ENCODE peak calls at places on chromosomes 13 and 19, in nine cellular contexts. S, E, V, Q, U, W, I, R and A are unnamed samples.
A peak's percentile ranks its signal among the peaks of the same experiment; 100 is the strongest.

GRCh38 chr19:18417250-18418033 is 1.8 kb upstream of the SSBP4 start:
- DNase-seq in V (no peak), S (peak; percentile 91), W (peak; percentile 28), R (peak; percentile 44), Q (peak; percentile 69), I (peak; percentile 95), E (no peak), U (peak; percentile 69), A (no peak)

GRCh38 chr13:73754727-73755292 is 379.4 kb downstream of the KLF12 start:
- DNase-seq in I (no peak), E (no peak), R (no peak), Q (peak; percentile 71), S (peak; percentile 66), V (peak; percentile 22), U (no peak), W (peak; percentile 76), A (no peak)

GRCh38 chr19:1450735-1451669 is 1.1 kb downstream of the APC2 start:
- DNase-seq in E (no peak), U (no peak), W (no peak), I (peak; percentile 44), V (no peak), Q (no peak), R (peak; percentile 47), S (no peak), A (no peak)

GRCh38 chr19:42271861-42272534 is 2.9 kb downstream of the CIC start:
- DNase-seq in I (peak; percentile 75), V (no peak), E (no peak), R (no peak), S (no peak), Q (no peak), U (no peak), W (no peak), A (no peak)

GRCh38 chr19:18021121-18021755 is 13.3 kb downstream of the ARRDC2 start:
- DNase-seq in V (peak; percentile 68), S (peak; percentile 92), I (peak; percentile 94), Q (no peak), W (no peak), U (peak; percentile 41), R (peak; percentile 63), E (peak; percentile 61), A (no peak)

GRCh38 chr19:469833-470232 is 9.0 kb upstream of the SHC2 start:
- DNase-seq in R (no peak), W (no peak), V (no peak), E (no peak), Q (no peak), S (no peak), I (peak; percentile 3), U (no peak), A (no peak)

GRCh38 chr13:100203696-100204367 is 114.9 kb downstream of the PCCA start:
- DNase-seq in S (peak; percentile 82), I (no peak), U (no peak), Q (no peak), W (no peak), V (no peak), E (no peak), R (no peak), A (no peak)

GRCh38 chr13:95858286-95859075 is 181.5 kb downstream of the DNAJC3 start:
- DNase-seq in V (no peak), S (peak; percentile 3), W (no peak), R (no peak), E (no peak), U (no peak), I (no peak), Q (no peak), A (no peak)

GRCh38 chr19:28701491-28701890 is 511.5 kb downstream of the UQCRFS1 start:
- DNase-seq in R (no peak), W (no peak), V (no peak), U (no peak), S (peak; percentile 80), I (no peak), Q (no peak), E (no peak), A (no peak)

GRCh38 chr19:46256855-46257254 is 27.3 kb downstream of the IGFL1 start:
- DNase-seq in R (no peak), W (no peak), S (peak; percentile 9), V (no peak), I (no peak), U (no peak), Q (no peak), E (no peak), A (no peak)

GRCh38 chr19:3075605-3076431 is 13.5 kb upstream of the TLE5 start:
- DNase-seq in I (peak; percentile 92), U (no peak), V (peak; percentile 88), Q (peak; percentile 79), S (peak; percentile 44), E (peak; percentile 71), R (no peak), W (no peak), A (peak; percentile 41)

GRCh38 chr13:74187564-74187963 is 53.4 kb upstream of the KLF12 start:
- DNase-seq in I (no peak), R (no peak), Q (no peak), E (no peak), S (peak; percentile 67), V (no peak), U (no peak), W (no peak), A (no peak)

GRCh38 chr19:2289714-2290435 is 7.9 kb upstream of the PEAK3 start:
- DNase-seq in E (no peak), R (no peak), W (peak; percentile 13), Q (no peak), I (peak; percentile 91), U (peak; percentile 57), V (peak; percentile 50), S (no peak), A (no peak)

GRCh38 chr19:18933297-18933696 is 7.7 kb downstream of the HOMER3 start:
- DNase-seq in Q (no peak), I (no peak), S (no peak), R (no peak), U (no peak), E (no peak), V (no peak), W (no peak), A (no peak)

GRCh38 chr19:35805518-35806102 is 7.0 kb downstream of the PRODH2 start:
- DNase-seq in W (no peak), U (no peak), Q (no peak), S (no peak), I (no peak), E (no peak), R (no peak), V (no peak), A (no peak)

GRCh38 chr13:37929308-37929707 is 59.7 kb upstream of the TRPC4 start:
- DNase-seq in R (no peak), E (no peak), U (no peak), Q (peak; percentile 5), S (no peak), W (peak; percentile 30), I (no peak), V (no peak), A (no peak)

GRCh38 chr13:21465710-21466160 is 6.6 kb upstream of the ZDHHC20 start:
- DNase-seq in V (no peak), W (no peak), E (no peak), S (no peak), Q (no peak), R (no peak), I (no peak), U (no peak), A (no peak)

GRCh38 chr19:17846146-17846545 is 1.6 kb downstream of the JAK3 start:
- DNase-seq in Q (no peak), V (no peak), W (no peak), E (peak; percentile 37), I (no peak), S (no peak), U (no peak), R (no peak), A (no peak)

GRCh38 chr19:41376241-41376997 is at the start of gene TMEM91:
- DNase-seq in V (no peak), Q (no peak), R (no peak), U (no peak), E (no peak), W (peak; percentile 26), S (no peak), I (peak; percentile 89), A (no peak)

GRCh38 chr19:55305491-55305890 is 19.6 kb downstream of the TMEM150B start:
- DNase-seq in R (no peak), Q (peak; percentile 78), S (peak; percentile 41), U (peak; percentile 74), I (no peak), W (peak; percentile 12), E (peak; percentile 24), V (peak; percentile 59), A (peak; percentile 79)

GRCh38 chr13:44303681-44304432 is 69.8 kb upstream of the SERP2 start:
- DNase-seq in E (no peak), U (no peak), S (no peak), W (no peak), I (no peak), Q (no peak), V (no peak), R (no peak), A (no peak)

GRCh38 chr13:48019796-48020195 is 17.7 kb upstream of the NUDT15 start:
- DNase-seq in S (no peak), V (no peak), W (no peak), E (no peak), U (no peak), I (no peak), R (no peak), Q (no peak), A (no peak)

GRCh38 chr13:60329221-60329983 is 67.6 kb upstream of the TDRD3 start:
- DNase-seq in E (no peak), I (no peak), U (no peak), S (peak; percentile 37), R (no peak), W (peak; percentile 93), V (no peak), Q (peak; percentile 53), A (no peak)

GRCh38 chr19:10514211-10515145 is 2.8 kb downstream of the S1PR5 start:
- DNase-seq in R (no peak), Q (no peak), S (peak; percentile 15), U (peak; percentile 49), E (peak; percentile 43), I (peak; percentile 73), W (no peak), V (peak; percentile 40), A (no peak)

GRCh38 chr19:47663911-47664771 is 49.1 kb upstream of the EHD2 start:
- DNase-seq in R (no peak), U (no peak), W (no peak), Q (no peak), E (no peak), V (no peak), I (no peak), S (peak; percentile 99), A (no peak)

GRCh38 chr19:18895038-18895827 is 725 bp downstream of the CERS1 start:
- DNase-seq in R (peak; percentile 94), U (peak; percentile 93), S (peak; percentile 60), Q (peak; percentile 63), I (no peak), E (no peak), W (peak; percentile 23), V (no peak), A (peak; percentile 98)